ENCODE peak calls at places on chromosome 11, in six cellular contexts. K, N, W, E, G and H are unnamed samples.

GRCh38 chr11:35682230-35683195 is 19.9 kb downstream of the TRIM44 start:
- DNase-seq in E (peak), N (no peak), G (no peak), W (no peak), K (no peak), H (no peak)

GRCh38 chr11:103880968-103881367 is 155.5 kb upstream of the DDI1 start:
- DNase-seq in E (no peak), N (no peak), G (no peak), W (no peak), K (no peak), H (no peak)

GRCh38 chr11:10317776-10318526 is 13.1 kb downstream of the ADM start:
- DNase-seq in W (no peak), G (no peak), E (no peak), K (no peak), N (no peak), H (no peak)

GRCh38 chr11:117473692-117474091 is 146.0 kb downstream of the CEP164 start:
- DNase-seq in K (no peak), W (no peak), G (no peak), N (no peak), E (peak), H (no peak)

GRCh38 chr11:123213307-123213708 is 18.3 kb upstream of the CLMP start:
- DNase-seq in E (no peak), N (no peak), G (no peak), W (no peak), K (no peak), H (no peak)

GRCh38 chr11:118343248-118343647 is 743 bp upstream of the CD3D start:
- DNase-seq in W (peak), G (no peak), N (no peak), K (no peak), E (no peak), H (no peak)

GRCh38 chr11:46392421-46393230 is 1.1 kb upstream of the CHRM4 start:
- DNase-seq in G (peak), W (peak), E (peak), N (peak), K (peak), H (peak)

GRCh38 chr11:36131719-36132349 is 157.4 kb downstream of the COMMD9 start:
- DNase-seq in W (no peak), E (peak), K (no peak), N (no peak), G (peak), H (no peak)

GRCh38 chr11:85348945-85349344 is 278.2 kb downstream of the DLG2 start:
- DNase-seq in N (no peak), K (no peak), W (no peak), G (no peak), E (no peak), H (no peak)

GRCh38 chr11:46200537-46201281 is 76.8 kb upstream of the CREB3L1 start:
- DNase-seq in K (no peak), W (no peak), G (no peak), N (no peak), E (no peak), H (no peak)

GRCh38 chr11:122763108-122763507 is 75.2 kb upstream of the CRTAM start:
- DNase-seq in N (no peak), W (no peak), E (no peak), K (no peak), G (no peak), H (no peak)

GRCh38 chr11:117684111-117684510 is 112.9 kb downstream of the DSCAML1 start:
- DNase-seq in K (no peak), W (no peak), N (no peak), E (no peak), G (no peak), H (no peak)

GRCh38 chr11:68684385-68685356 is at the start of gene GAL:
- DNase-seq in K (no peak), W (peak), E (peak), G (no peak), N (peak), H (no peak)

GRCh38 chr11:84865257-84865656 is 761.9 kb downstream of the DLG2 start:
- DNase-seq in K (no peak), G (no peak), W (no peak), N (no peak), E (no peak), H (no peak)

GRCh38 chr11:61713464-61713863 is 33.3 kb downstream of the DAGLA start:
- DNase-seq in K (no peak), N (no peak), E (no peak), W (no peak), G (no peak), H (no peak)

GRCh38 chr11:128328955-128329551 is 258.3 kb downstream of the ETS1 start:
- DNase-seq in G (no peak), W (peak), K (no peak), N (no peak), E (no peak), H (peak)

GRCh38 chr11:75850787-75851186 is 35.8 kb downstream of the UVRAG start:
- DNase-seq in E (no peak), W (no peak), K (no peak), G (no peak), N (no peak), H (no peak)

GRCh38 chr11:123034587-123034986 is 27.3 kb downstream of the HSPA8 start:
- DNase-seq in E (no peak), N (no peak), W (no peak), G (peak), K (no peak), H (no peak)

GRCh38 chr11:126474888-126475626 is 119.6 kb downstream of the ST3GAL4 start:
- DNase-seq in G (no peak), E (no peak), K (no peak), W (no peak), N (no peak), H (no peak)

GRCh38 chr11:44244649-44245308 is 65.2 kb downstream of the ALX4 start:
- DNase-seq in N (no peak), W (no peak), K (no peak), E (no peak), G (no peak), H (no peak)

GRCh38 chr11:126487711-126488110 is 132.2 kb downstream of the ST3GAL4 start:
- DNase-seq in G (no peak), K (no peak), E (no peak), N (no peak), W (no peak), H (no peak)

GRCh38 chr11:43567396-43567975 is 113.1 kb upstream of the HSD17B12 start:
- DNase-seq in W (no peak), E (peak), N (peak), K (no peak), G (peak), H (peak)

GRCh38 chr11:3000032-3000961 is 8.2 kb upstream of the NAP1L4 start:
- DNase-seq in N (no peak), W (no peak), E (peak), K (no peak), G (no peak), H (peak)

GRCh38 chr11:13487661-13488030 is 8.2 kb downstream of the PTH start:
- DNase-seq in K (no peak), E (peak), N (no peak), G (peak), W (peak), H (peak)

GRCh38 chr11:65615950-65616574 is 486 bp downstream of the PCNX3 start:
- DNase-seq in N (no peak), E (peak), K (no peak), G (no peak), W (peak), H (no peak)

GRCh38 chr11:69260622-69261021 is 33.3 kb upstream of the MYEOV start:
- DNase-seq in W (no peak), E (no peak), K (no peak), N (no peak), G (no peak), H (no peak)